ENCODE peak calls at places on chromosomes 3 and 15, in eight cellular contexts. M is GM12892, L is glutamatergic neuron, J is GM03348, N is ELR, B is cardiac fibroblast, D is NCI-H1417, U is H4. I is an unnamed sample.

GRCh38 chr3:24519368-24520100 is 24.9 kb upstream of the THRB start:
- DNase-seq in M (no peak), L (no peak), J (peak), N (no peak), B (peak), D (no peak), U (no peak), I (no peak)

GRCh38 chr15:65525622-65526021 is 4.6 kb upstream of the HACD3 start:
- DNase-seq in M (no peak), L (no peak), J (no peak), N (peak), B (peak), D (no peak), U (no peak), I (peak)

GRCh38 chr3:163315786-163316185 is 1762.5 kb downstream of the SI start:
- DNase-seq in M (no peak), L (no peak), J (no peak), N (peak), B (no peak), D (no peak), U (no peak), I (peak)

GRCh38 chr3:60742606-60743145 is 508.6 kb downstream of the FHIT start:
- DNase-seq in M (no peak), L (peak), J (peak), N (peak), B (peak), D (no peak), U (peak), I (peak)

GRCh38 chr3:129934234-129935123 is 40.0 kb upstream of the TRH start:
- DNase-seq in M (peak), L (peak), J (peak), N (peak), B (peak), D (peak), U (no peak), I (peak)

GRCh38 chr15:66777596-66778313 is 75.7 kb downstream of the SMAD6 start:
- DNase-seq in M (no peak), L (no peak), J (no peak), N (peak), B (no peak), D (no peak), U (no peak), I (no peak)

GRCh38 chr15:66701422-66702034 is 508 bp upstream of the SMAD6 start:
- DNase-seq in M (peak), L (peak), J (peak), N (no peak), B (no peak), D (no peak), U (peak), I (no peak)

GRCh38 chr3:43692085-43692484 is 1.3 kb downstream of the ABHD5 start:
- DNase-seq in M (no peak), L (no peak), J (no peak), N (peak), B (no peak), D (no peak), U (no peak), I (no peak)

GRCh38 chr3:4401441-4401840 is 65.6 kb downstream of the SUMF1 start:
- DNase-seq in M (no peak), L (no peak), J (no peak), N (no peak), B (no peak), D (no peak), U (no peak), I (peak)

GRCh38 chr15:41495736-41496599 is 2.3 kb downstream of the ITPKA start:
- DNase-seq in M (no peak), L (peak), J (no peak), N (no peak), B (no peak), D (no peak), U (no peak), I (no peak)

GRCh38 chr3:115658337-115659181 is 35.2 kb downstream of the GAP43 start:
- DNase-seq in M (peak), L (peak), J (peak), N (peak), B (peak), D (peak), U (peak), I (peak)

GRCh38 chr3:77467702-77468407 is 428.0 kb downstream of the ROBO2 start:
- DNase-seq in M (no peak), L (peak), J (no peak), N (no peak), B (no peak), D (no peak), U (no peak), I (no peak)

GRCh38 chr15:64284037-64284436 is 71.9 kb downstream of the CSNK1G1 start:
- DNase-seq in M (no peak), L (no peak), J (peak), N (peak), B (peak), D (no peak), U (no peak), I (peak)

GRCh38 chr3:71511037-71511436 is 72.5 kb downstream of the FOXP1 start:
- DNase-seq in M (no peak), L (no peak), J (peak), N (peak), B (peak), D (no peak), U (peak), I (peak)

GRCh38 chr3:129745253-129745652 is 138.8 kb upstream of the PLXND1 start:
- DNase-seq in M (no peak), L (no peak), J (peak), N (no peak), B (peak), D (no peak), U (peak), I (no peak)

I was measured in LHCN-M2.